ENCODE peak calls at places on chromosomes 7 and 10, in six cellular contexts. A, I, L, J, Y and E are unnamed samples.

GRCh38 chr7:93836111-93836510 is 54.4 kb downstream of the TFPI2 start:
- DNase-seq in J (no peak), A (no peak), Y (no peak), L (no peak), I (no peak), E (no peak)

GRCh38 chr7:134654104-134654775 is 7.6 kb downstream of the BPGM start:
- DNase-seq in L (no peak), I (no peak), Y (no peak), A (no peak), J (no peak), E (no peak)

GRCh38 chr10:8159628-8160165 is 105.2 kb downstream of the GATA3 start:
- DNase-seq in Y (no peak), A (no peak), I (no peak), J (peak; percentile 86), L (no peak), E (peak; percentile 44)

GRCh38 chr7:27590421-27590820 is 72.3 kb downstream of the HIBADH start:
- DNase-seq in J (no peak), A (no peak), Y (peak; percentile 14), I (no peak), L (no peak), E (no peak)

GRCh38 chr10:132802694-132803320 is 16.9 kb upstream of the NKX6-2 start:
- DNase-seq in J (no peak), L (no peak), A (no peak), Y (no peak), I (no peak), E (no peak)

GRCh38 chr7:80588591-80588990 is 49.9 kb upstream of the CD36 start:
- DNase-seq in Y (peak; percentile 47), A (no peak), J (peak; percentile 54), L (no peak), I (no peak), E (no peak)

GRCh38 chr10:128150045-128150493 is 23.8 kb upstream of the MKI67 start:
- DNase-seq in L (peak; percentile 82), J (peak; percentile 69), Y (peak; percentile 51), A (peak; percentile 78), I (no peak), E (no peak)

GRCh38 chr7:92460109-92460508 is 12.8 kb downstream of the GATAD1 start:
- DNase-seq in Y (no peak), I (no peak), J (peak; percentile 78), A (no peak), L (no peak), E (no peak)

GRCh38 chr7:22943997-22944396 is 69.9 kb downstream of the HYCC1 start:
- DNase-seq in J (no peak), Y (peak; percentile 95), L (no peak), I (no peak), A (no peak), E (no peak)

GRCh38 chr7:129009437-129009836 is 45.5 kb downstream of the TNPO3 start:
- DNase-seq in I (peak; percentile 70), J (no peak), Y (no peak), L (no peak), A (no peak), E (no peak)

GRCh38 chr10:76433161-76434005 is 1002.0 kb downstream of the LRMDA start:
- DNase-seq in Y (no peak), A (no peak), J (peak; percentile 98), L (no peak), I (no peak), E (no peak)

GRCh38 chr10:75431180-75432111 is at the start of gene LRMDA:
- DNase-seq in A (peak; percentile 41), I (no peak), Y (no peak), L (peak; percentile 35), J (peak; percentile 41), E (no peak)

GRCh38 chr10:23558361-23558799 is 119.5 kb downstream of the OTUD1 start:
- DNase-seq in L (no peak), I (no peak), A (no peak), Y (no peak), J (peak; percentile 25), E (no peak)

GRCh38 chr10:124200011-124200410 is 106.6 kb upstream of the CHST15 start:
- DNase-seq in I (no peak), Y (no peak), A (no peak), L (no peak), J (peak; percentile 20), E (no peak)

GRCh38 chr10:93991596-93992284 is 2.0 kb upstream of the PLCE1 start:
- DNase-seq in I (no peak), L (no peak), A (peak; percentile 74), Y (peak; percentile 73), J (peak; percentile 79), E (no peak)

GRCh38 chr10:106424076-106424475 is 740.4 kb downstream of the SORCS1 start:
- DNase-seq in J (peak; percentile 92), I (no peak), A (no peak), L (no peak), Y (peak; percentile 96), E (peak; percentile 73)

GRCh38 chr10:21385996-21386620 is 139.4 kb downstream of the SKIDA1 start:
- DNase-seq in A (no peak), I (no peak), Y (no peak), L (no peak), J (no peak), E (no peak)

GRCh38 chr7:43164757-43165156 is 52.3 kb downstream of the HECW1 start:
- DNase-seq in J (peak; percentile 91), I (peak; percentile 61), L (no peak), Y (peak; percentile 97), A (no peak), E (peak; percentile 88)

GRCh38 chr10:69957516-69958231 is 95.0 kb upstream of the MACROH2A2 start:
- DNase-seq in I (no peak), L (no peak), J (no peak), Y (no peak), A (no peak), E (no peak)

GRCh38 chr7:71626206-71626605 is 494.3 kb downstream of the GALNT17 start:
- DNase-seq in I (no peak), J (no peak), L (no peak), Y (no peak), A (no peak), E (no peak)

GRCh38 chr7:143415696-143416095 is 7.0 kb upstream of the EPHA1 start:
- DNase-seq in Y (peak; percentile 56), A (no peak), L (no peak), J (peak; percentile 90), I (no peak), E (peak; percentile 28)

GRCh38 chr10:127243490-127244272 is 47.3 kb upstream of the INSYN2A start:
- DNase-seq in I (no peak), A (peak; percentile 58), Y (peak; percentile 30), L (peak; percentile 7), J (peak; percentile 50), E (no peak)

GRCh38 chr7:12389089-12389700 is 14.5 kb downstream of the VWDE start:
- DNase-seq in L (peak; percentile 72), I (no peak), Y (peak; percentile 61), A (peak; percentile 27), J (peak; percentile 77), E (no peak)

GRCh38 chr10:108980869-108981268 is 942.4 kb downstream of the XPNPEP1 start:
- DNase-seq in A (no peak), L (no peak), Y (no peak), J (no peak), I (no peak), E (no peak)
- H3K4me1 ChIP-seq in A (no peaks in the 10 kb centered on the region), L (no peaks in the 10 kb centered on the region), Y (no peaks in the 10 kb centered on the region), J (no peaks in the 10 kb centered on the region), I (no peaks in the 10 kb centered on the region), E (no peaks in the 10 kb centered on the region)

GRCh38 chr10:130190737-130191115 is 54.5 kb downstream of the GLRX3 start:
- DNase-seq in J (no peak), L (no peak), Y (no peak), I (no peak), A (no peak), E (no peak)

GRCh38 chr10:130191380-130191779 is 55.2 kb downstream of the GLRX3 start:
- DNase-seq in A (no peak), Y (no peak), J (no peak), I (no peak), L (no peak), E (no peak)

GRCh38 chr10:130188195-130189175 is 52.3 kb downstream of the GLRX3 start:
- DNase-seq in J (no peak), L (no peak), A (no peak), Y (no peak), I (no peak), E (no peak)

GRCh38 chr10:130189466-130190064 is 53.4 kb downstream of the GLRX3 start:
- DNase-seq in A (no peak), Y (no peak), L (no peak), I (no peak), J (no peak), E (no peak)

DNA sequence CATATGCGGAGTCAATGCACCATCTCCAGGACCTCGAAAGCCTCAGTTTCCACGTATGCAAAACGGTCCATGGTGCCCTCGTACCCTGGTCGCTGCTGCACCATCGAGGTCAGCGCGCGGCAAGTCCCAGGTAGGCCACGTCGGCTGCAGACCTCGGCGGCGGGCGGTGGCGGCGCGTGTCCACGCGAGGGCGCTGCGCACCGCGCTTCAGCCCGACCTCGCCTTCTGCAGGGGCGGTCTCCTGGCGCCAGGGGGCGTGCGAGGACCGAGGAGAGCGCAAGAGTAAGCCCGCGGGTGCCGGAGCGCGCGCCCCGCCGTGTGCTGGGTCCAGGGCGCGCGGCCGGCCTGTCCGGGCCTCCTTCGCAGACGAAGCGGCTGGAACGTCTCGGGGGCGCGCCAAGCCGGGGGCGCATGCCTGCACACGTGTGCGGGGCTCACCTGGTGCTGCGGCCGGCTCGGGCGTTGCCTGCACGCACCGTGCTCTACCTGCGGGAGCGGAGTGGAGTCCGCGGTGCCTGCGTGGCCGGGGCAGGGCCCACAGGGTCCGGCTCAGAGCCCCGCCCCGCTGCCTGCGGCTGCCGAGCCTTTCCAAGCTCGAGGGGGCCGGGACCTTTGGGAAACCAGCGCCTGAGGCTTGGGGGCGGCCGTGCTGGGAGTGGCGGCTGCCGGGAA is 54.0 kb downstream of the GLRX3 start:
- DNase-seq in L (peak; percentile 80), J (peak; percentile 83), A (peak; percentile 92), Y (peak; percentile 75), I (peak; percentile 13), E (peak; percentile 30)
- H3K9ac ChIP-seq in L (peak overlapping the region; percentile 41), J (peak overlapping the region; percentile 48), A (no peak overlapping the region), Y (peak overlapping the region; percentile 68), I (peak overlapping the region; percentile 22), E (peak overlapping the region; percentile 54)

DNA sequence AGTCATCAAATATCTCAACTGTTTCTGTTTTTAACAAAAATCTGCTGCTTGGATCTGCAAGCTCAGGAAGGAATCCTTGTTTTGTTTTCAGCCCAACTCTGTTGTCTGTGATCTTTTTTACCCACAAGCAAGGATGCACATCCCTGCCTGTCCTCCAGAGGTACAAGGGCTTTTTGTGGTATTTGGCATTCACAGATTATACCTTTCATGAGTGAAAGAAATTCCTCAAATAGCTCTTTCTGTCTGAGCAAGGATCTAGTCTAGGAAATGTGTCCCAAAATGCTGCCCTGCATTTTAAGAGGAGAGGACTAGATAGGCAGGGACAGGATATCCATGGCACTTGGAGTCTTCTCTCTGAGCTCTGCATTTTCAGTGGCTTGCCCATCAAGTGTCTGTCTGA is 151.8 kb downstream of the BMPER start:
- DNase-seq in L (no peak), Y (no peak), A (no peak), J (no peak), I (no peak), E (no peak)
- H3K4me1 ChIP-seq in L (no peaks in the 10 kb centered on the region), Y (peaks cover 25% of the 10 kb centered on the region), A (no peaks in the 10 kb centered on the region), J (peaks cover 5% of the 10 kb centered on the region), I (no peaks in the 10 kb centered on the region), E (peaks cover 31% of the 10 kb centered on the region)

GRCh38 chr7:106678795-106679152 is 17.8 kb upstream of the CCDC71L start:
- DNase-seq in I (no peak), L (no peak), J (no peak), Y (no peak), A (no peak), E (no peak)

GRCh38 chr7:106683941-106684340 is 23.0 kb upstream of the CCDC71L start:
- DNase-seq in A (no peak), Y (no peak), J (no peak), L (no peak), I (no peak), E (no peak)

GRCh38 chr7:106679153-106679931 is 18.4 kb upstream of the CCDC71L start:
- DNase-seq in A (no peak), Y (peak; percentile 29), J (peak; percentile 39), L (no peak), I (no peak), E (no peak)

GRCh38 chr7:106681815-106682495 is 21.0 kb upstream of the CCDC71L start:
- DNase-seq in I (no peak), A (no peak), Y (peak; percentile 70), J (peak; percentile 38), L (no peak), E (no peak)
- H3K9ac ChIP-seq in I (no peak overlapping the region), A (no peak overlapping the region), Y (no peak overlapping the region), J (no peak overlapping the region), L (no peak overlapping the region), E (no peak overlapping the region)